ENCODE peak calls at places on chromosomes 16 and 17, in nine cellular contexts. D, K, L, A, F, O, Y, N and V are unnamed samples.

GRCh38 chr17:6666077-6666521 is 14.5 kb downstream of the C17orf100 start:
- DNase-seq in A (peak), N (peak), F (no peak), O (peak), D (peak), L (peak), Y (peak), K (no peak), V (peak)

GRCh38 chr17:75499313-75500022 is 15.9 kb downstream of the CASKIN2 start:
- DNase-seq in F (no peak), L (no peak), K (no peak), A (peak), Y (no peak), N (no peak), D (no peak), O (no peak), V (no peak)

GRCh38 chr16:84833542-84834402 is 14.0 kb downstream of the CRISPLD2 start:
- DNase-seq in A (no peak), N (no peak), D (no peak), K (no peak), L (no peak), O (no peak), Y (no peak), F (no peak), V (no peak)

GRCh38 chr17:9011001-9011400 is 10.3 kb upstream of the NTN1 start:
- DNase-seq in K (no peak), F (no peak), N (no peak), L (no peak), A (no peak), D (no peak), Y (no peak), O (no peak), V (no peak)

GRCh38 chr16:49446805-49447204 is 73.2 kb downstream of the C16orf78 start:
- DNase-seq in K (no peak), D (no peak), A (no peak), N (no peak), F (no peak), L (no peak), Y (no peak), O (no peak), V (no peak)

GRCh38 chr17:47239663-47240374 is 13.8 kb upstream of the ITGB3 start:
- DNase-seq in O (no peak), L (no peak), D (peak), N (no peak), Y (peak), A (no peak), F (peak), K (no peak), V (peak)

GRCh38 chr16:57089406-57089805 is 3.0 kb upstream of the CPNE2 start:
- DNase-seq in A (no peak), D (no peak), F (no peak), Y (no peak), O (no peak), K (no peak), L (no peak), N (no peak), V (no peak)

GRCh38 chr17:46930083-46930482 is 7.1 kb downstream of the GOSR2 start:
- DNase-seq in N (no peak), Y (no peak), A (no peak), F (no peak), L (no peak), D (no peak), O (no peak), K (no peak), V (no peak)

GRCh38 chr16:87143661-87144121 is 173.5 kb downstream of the C16orf95 start:
- DNase-seq in O (no peak), F (no peak), K (no peak), N (peak), A (peak), D (no peak), L (no peak), Y (no peak), V (no peak)

GRCh38 chr16:51569204-51569911 is 418.3 kb upstream of the SALL1 start:
- DNase-seq in K (no peak), A (no peak), F (no peak), Y (peak), L (no peak), N (no peak), O (no peak), D (peak), V (peak)

GRCh38 chr17:72614476-72614870 is 478.0 kb downstream of the SLC39A11 start:
- DNase-seq in L (no peak), K (no peak), O (no peak), Y (no peak), F (no peak), D (peak), N (no peak), A (no peak), V (no peak)

GRCh38 chr17:61168506-61168905 is 231.1 kb upstream of the TBX2 start:
- DNase-seq in D (peak), F (no peak), K (no peak), L (no peak), O (no peak), Y (no peak), N (no peak), A (no peak), V (peak)

GRCh38 chr16:52861614-52862022 is 191.1 kb downstream of the CHD9NB start:
- DNase-seq in F (no peak), A (no peak), N (peak), O (no peak), K (no peak), D (peak), L (no peak), Y (no peak), V (peak)

GRCh38 chr17:72945468-72945867 is 147.0 kb downstream of the SLC39A11 start:
- DNase-seq in F (no peak), K (no peak), D (no peak), O (no peak), A (no peak), N (no peak), L (no peak), Y (no peak), V (no peak)

GRCh38 chr16:88628512-88628974 is 9.8 kb upstream of the IL17C start:
- DNase-seq in D (no peak), L (no peak), A (peak), O (no peak), F (no peak), N (peak), Y (no peak), K (no peak), V (no peak)

GRCh38 chr16:31265329-31266245 is 5.8 kb downstream of the ITGAM start:
- DNase-seq in O (peak), A (peak), L (peak), K (no peak), D (peak), Y (peak), N (peak), F (peak), V (peak)

GRCh38 chr16:75627856-75628255 is 4.8 kb upstream of the ADAT1 start:
- DNase-seq in O (no peak), K (no peak), N (no peak), A (no peak), D (no peak), F (no peak), Y (no peak), L (no peak), V (no peak)

GRCh38 chr16:54588026-54588425 is 301.4 kb upstream of the IRX3 start:
- DNase-seq in N (no peak), K (no peak), F (no peak), A (no peak), Y (no peak), L (no peak), O (no peak), D (no peak), V (no peak)

GRCh38 chr17:19540706-19541370 is 7.2 kb downstream of the SLC47A1 start:
- DNase-seq in A (no peak), Y (no peak), N (no peak), D (no peak), F (no peak), O (no peak), K (no peak), L (no peak), V (no peak)

GRCh38 chr17:49486012-49486641 is 9.0 kb upstream of the NGFR start:
- DNase-seq in O (no peak), K (no peak), F (no peak), D (no peak), L (no peak), Y (no peak), A (no peak), N (peak), V (no peak)

GRCh38 chr17:74427048-74427762 is 4.7 kb upstream of the GPRC5C start:
- DNase-seq in D (no peak), K (no peak), L (no peak), F (no peak), O (no peak), N (peak), Y (no peak), A (no peak), V (peak)

GRCh38 chr17:57442914-57443571 is 186.7 kb downstream of the MSI2 start:
- DNase-seq in D (peak), Y (peak), K (peak), A (peak), F (no peak), L (peak), N (no peak), O (peak), V (peak)

GRCh38 chr16:4685292-4685691 is 8.1 kb upstream of the NUDT16L1 start:
- DNase-seq in D (no peak), L (no peak), N (no peak), A (peak), Y (no peak), F (no peak), O (no peak), K (no peak), V (no peak)